ENCODE peak calls at places on chromosomes 1 and 21, in nine cellular contexts. T is transverse colon, Z is neural progenitor cell, E is MM.1S, K is fibroblast of the aortic adventitia, S is brain microvascular endothelial cell, X is epithelial cell of esophagus, W is progenitor cell of endocrine pancreas, M is A673. O is an unnamed sample.
A peak's percentile ranks its signal among the peaks of the same experiment; 100 is the strongest.

GRCh38 chr1:58922302-58923089 is 138.6 kb upstream of the JUN start:
- DNase-seq in M (peak; percentile 8), X (peak; percentile 97), S (no peak), Z (no peak), W (no peak), K (peak; percentile 32), E (peak; percentile 70), T (peak; percentile 90), O (peak; percentile 91)

GRCh38 chr1:232792949-232793348 is 12.3 kb upstream of the MAP10 start:
- DNase-seq in K (no peak), S (no peak), M (no peak), Z (no peak), X (no peak), W (no peak), T (no peak), E (no peak), O (no peak)

GRCh38 chr1:244349103-244349531 is 102.6 kb downstream of the ADSS2 start:
- DNase-seq in X (peak; percentile 78), E (no peak), S (peak; percentile 89), W (no peak), M (no peak), K (peak; percentile 94), Z (no peak), T (no peak), O (peak; percentile 97)

GRCh38 chr1:177170756-177171535 is at the start of gene BRINP2:
- DNase-seq in T (peak; percentile 15), E (peak; percentile 94), K (peak; percentile 3), M (peak; percentile 80), X (peak; percentile 73), W (peak; percentile 53), Z (peak; percentile 91), S (no peak), O (peak; percentile 43)

GRCh38 chr1:14769486-14770274 is 171.2 kb downstream of the KAZN start:
- DNase-seq in S (no peak), X (no peak), E (no peak), K (no peak), T (no peak), Z (no peak), M (no peak), W (no peak), O (no peak)

GRCh38 chr1:22625262-22625925 is 11.0 kb upstream of the C1QA start:
- DNase-seq in X (peak; percentile 19), T (no peak), M (no peak), E (no peak), W (no peak), S (no peak), Z (peak; percentile 76), K (peak; percentile 9), O (peak; percentile 19)

GRCh38 chr1:246726881-246727280 is 2.7 kb downstream of the SCCPDH start:
- DNase-seq in T (no peak), X (no peak), E (no peak), K (no peak), Z (no peak), S (no peak), W (no peak), M (no peak), O (no peak)

GRCh38 chr1:5892370-5892769 is 99.9 kb downstream of the NPHP4 start:
- DNase-seq in X (peak; percentile 5), Z (no peak), S (no peak), W (no peak), T (no peak), M (no peak), E (no peak), K (no peak), O (no peak)

GRCh38 chr1:48246727-48247126 is 24.2 kb downstream of the SLC5A9 start:
- DNase-seq in Z (no peak), T (peak; percentile 81), W (no peak), M (no peak), K (no peak), X (peak; percentile 52), S (no peak), E (no peak), O (peak; percentile 13)

GRCh38 chr1:110433803-110434202 is 17.1 kb upstream of the PROK1 start:
- DNase-seq in W (peak; percentile 15), K (peak; percentile 30), E (peak; percentile 27), X (peak; percentile 80), T (no peak), Z (peak; percentile 74), M (no peak), S (peak; percentile 4), O (peak; percentile 86)

GRCh38 chr21:28991861-28992525 is 684 bp downstream of the LTN1 start:
- DNase-seq in E (peak; percentile 18), M (no peak), S (no peak), W (no peak), Z (peak; percentile 8), X (peak; percentile 25), K (no peak), T (no peak), O (peak; percentile 13)

GRCh38 chr21:32698971-32699693 is 28.7 kb downstream of the SYNJ1 start:
- DNase-seq in X (no peak), E (no peak), S (peak; percentile 11), Z (no peak), M (peak; percentile 44), K (peak; percentile 5), W (no peak), T (peak; percentile 72), O (no peak)

DNA sequence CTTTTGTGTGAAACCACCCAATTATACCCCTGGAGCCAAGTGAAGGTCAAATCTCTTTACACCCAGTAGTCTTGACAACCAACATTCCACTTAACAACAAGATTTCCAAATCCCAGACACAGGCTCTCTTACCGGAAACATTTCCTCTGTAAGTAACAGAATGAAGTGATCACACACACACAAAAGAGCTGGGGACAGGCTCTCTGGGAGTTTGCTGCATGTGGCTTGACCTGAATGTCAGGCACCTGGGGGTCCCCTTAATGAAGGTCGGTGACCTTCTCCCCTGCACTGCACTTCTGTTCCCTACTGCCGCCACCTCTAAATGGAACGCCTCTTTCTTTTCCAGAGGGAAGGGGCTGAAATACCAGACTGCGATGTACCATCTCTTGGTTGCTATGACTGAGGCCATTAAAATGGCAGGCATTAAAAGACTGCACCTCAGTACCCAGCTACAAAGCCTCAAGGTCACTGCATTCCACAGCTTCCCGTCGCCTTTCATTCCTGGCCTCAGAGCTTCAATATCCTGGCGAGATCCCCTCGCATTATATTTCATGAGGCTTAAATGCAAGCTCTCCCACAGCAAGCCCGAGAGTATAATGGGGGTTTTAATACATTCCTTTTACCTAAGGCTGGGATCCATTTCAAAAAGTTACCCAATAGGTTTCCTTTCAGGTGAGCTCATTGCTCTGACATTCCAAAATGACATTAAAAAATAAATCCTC is 90.8 kb upstream of the DIRAS3 start:
- DNase-seq in K (peak; percentile 60), X (peak; percentile 22), S (peak; percentile 48), T (no peak), Z (peak; percentile 52), M (no peak), W (no peak), E (no peak), O (no peak)
- TF ChIP-seq CTCF in K (no peak), X (no peak), S (no peak), T (no peak), Z (no peak), M (no peak), W (no peak), E (no peak), O (no peak)

GRCh38 chr1:178739285-178740045 is 14.4 kb downstream of the RALGPS2 start:
- DNase-seq in M (no peak), E (no peak), T (no peak), K (peak; percentile 53), S (no peak), Z (no peak), X (peak; percentile 71), W (no peak), O (peak; percentile 67)

GRCh38 chr1:178738780-178739179 is 13.7 kb downstream of the RALGPS2 start:
- DNase-seq in W (no peak), M (no peak), E (no peak), X (no peak), Z (no peak), K (no peak), S (no peak), T (no peak), O (no peak)

DNA sequence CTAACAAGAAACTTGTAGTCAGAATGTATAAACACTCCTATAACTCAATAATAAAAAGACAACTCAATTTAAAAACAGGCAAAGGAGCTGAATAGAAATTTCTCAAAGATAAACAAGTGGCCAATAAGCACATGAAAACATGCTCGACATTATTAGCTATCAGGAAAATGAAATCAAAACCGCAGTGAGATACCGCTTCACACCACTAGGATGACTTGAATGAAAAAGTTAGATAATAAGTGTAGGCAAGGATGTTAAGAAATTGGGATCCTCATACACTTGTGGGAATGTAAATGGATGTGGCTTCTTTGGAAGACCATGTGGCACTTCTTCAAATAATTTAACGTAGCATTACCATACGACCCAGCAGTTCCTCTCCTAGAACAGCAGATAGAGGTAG is 8.9 kb downstream of the RALGPS2 start:
- DNase-seq in S (no peak), M (no peak), K (no peak), Z (no peak), E (no peak), W (no peak), X (no peak), T (no peak), O (no peak)
- TF ChIP-seq CTCF in S (peak; percentile 43), M (peak; percentile 37), K (peak; percentile 50), Z (peak; percentile 36), E (peak; percentile 38), W (peak; percentile 37), X (peak; percentile 27), T (peak; percentile 23), O (peak; percentile 25)

DNA sequence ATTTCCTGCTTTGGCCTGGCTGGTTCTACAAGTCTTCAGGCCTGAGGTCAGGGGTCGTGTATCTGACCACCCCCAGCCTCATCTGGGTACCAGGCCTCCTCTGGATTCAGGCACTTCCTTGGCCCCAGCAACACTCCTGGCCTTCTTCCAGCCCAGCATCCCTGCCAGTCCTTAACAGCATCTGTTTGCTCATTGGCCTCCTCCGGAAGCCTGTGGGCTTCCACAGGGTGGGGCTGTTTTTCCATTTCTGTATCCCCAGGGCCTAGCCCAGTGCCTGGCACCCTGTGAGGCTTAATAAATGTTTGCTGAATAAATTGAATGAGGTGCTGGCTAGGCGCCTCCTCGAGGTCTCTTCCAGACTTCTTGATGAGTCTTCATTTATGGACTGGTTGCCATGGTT is 21.5 kb upstream of the GPR37L1 start:
- DNase-seq in Z (no peak), W (no peak), M (no peak), K (peak; percentile 33), T (no peak), X (no peak), S (no peak), E (no peak), O (no peak)
- TF ChIP-seq CTCF in Z (peak; percentile 6), W (no peak), M (no peak), K (no peak), T (no peak), X (no peak), S (no peak), E (no peak), O (no peak)

DNA sequence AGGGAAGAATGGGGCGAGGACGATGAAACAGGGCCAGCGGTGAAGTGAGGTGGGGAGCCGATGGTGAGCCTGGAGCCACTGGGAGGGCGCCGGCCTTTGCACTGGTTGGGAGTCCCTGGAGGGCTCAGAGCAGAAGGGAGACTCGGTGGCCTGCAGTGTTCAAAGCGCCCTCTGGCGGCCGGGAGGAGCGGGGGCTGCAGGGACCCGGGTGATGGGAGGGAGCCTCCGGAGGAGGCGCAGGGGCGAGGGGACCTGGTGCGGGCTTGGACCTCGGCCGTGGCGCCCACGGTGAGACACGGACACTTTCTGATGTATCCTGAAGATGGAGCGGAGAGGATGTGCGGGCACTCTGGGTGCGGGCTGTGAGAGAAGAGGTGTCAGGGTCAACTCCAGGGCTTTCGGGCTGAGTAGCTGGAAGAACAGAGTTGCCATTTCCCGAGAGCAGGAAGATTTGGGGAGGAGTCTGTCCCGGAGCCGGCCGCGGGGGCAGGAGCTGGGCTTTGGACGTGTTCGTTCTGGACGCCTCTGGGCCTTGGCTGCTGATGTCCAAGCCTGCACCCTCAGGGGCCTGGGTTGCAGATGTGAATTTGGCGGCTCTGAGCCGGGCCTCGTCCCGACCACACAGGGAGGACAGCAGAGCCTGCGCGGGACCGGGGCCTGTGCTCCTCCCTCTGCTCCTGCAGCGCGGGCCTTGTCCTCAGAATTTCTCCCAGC is 29.7 kb downstream of the HEYL start:
- DNase-seq in W (peak; percentile 66), T (peak; percentile 66), M (peak; percentile 69), X (peak; percentile 51), Z (peak; percentile 86), E (peak; percentile 46), S (no peak), K (no peak), O (peak; percentile 22)
- TF ChIP-seq CTCF in W (peak; percentile 82), T (peak; percentile 62), M (peak; percentile 94), X (peak; percentile 62), Z (peak; percentile 91), E (peak; percentile 87), S (peak; percentile 71), K (peak; percentile 60), O (peak; percentile 28)